ENCODE peak calls at places on chromosome 21, in eight cellular contexts. One of them, this sample, is unnamed.

GRCh38 chr21:22575165-22575584 is 1577.0 kb downstream of the NCAM2 start:
- DNase-seq in psoas muscle: no peak
- DNase-seq in neural progenitor cell: peak
- DNase-seq in GM06990: no peak
- DNase-seq in Caco-2: no peak
- DNase-seq in GM13976: no peak
- DNase-seq in epithelial cell of esophagus: no peak
- DNase-seq in AG04450: no peak
- DNase-seq in this sample: no peak

GRCh38 chr21:8993943-8994639 is 1527.3 kb upstream of the TPTE start:
- DNase-seq in Caco-2: no peak
- DNase-seq in GM06990: no peak
- DNase-seq in AG04450: no peak
- DNase-seq in psoas muscle: no peak
- DNase-seq in GM13976: no peak
- DNase-seq in epithelial cell of esophagus: no peak
- DNase-seq in neural progenitor cell: no peak
- DNase-seq in this sample: no peak

GRCh38 chr21:36908260-36908908 is 58.1 kb downstream of the HLCS start:
- DNase-seq in AG04450: no peak
- DNase-seq in neural progenitor cell: no peak
- DNase-seq in psoas muscle: no peak
- DNase-seq in epithelial cell of esophagus: no peak
- DNase-seq in Caco-2: no peak
- DNase-seq in GM06990: no peak
- DNase-seq in GM13976: no peak
- DNase-seq in this sample: no peak

GRCh38 chr21:26806734-26807372 is 38.4 kb downstream of the ADAMTS1 start:
- DNase-seq in GM06990: no peak
- DNase-seq in AG04450: no peak
- DNase-seq in neural progenitor cell: no peak
- DNase-seq in GM13976: no peak
- DNase-seq in epithelial cell of esophagus: peak
- DNase-seq in psoas muscle: no peak
- DNase-seq in Caco-2: no peak
- DNase-seq in this sample: no peak

GRCh38 chr21:16425297-16425696 is 695.5 kb downstream of the USP25 start:
- DNase-seq in psoas muscle: no peak
- DNase-seq in GM06990: no peak
- DNase-seq in epithelial cell of esophagus: no peak
- DNase-seq in GM13976: no peak
- DNase-seq in neural progenitor cell: no peak
- DNase-seq in Caco-2: no peak
- DNase-seq in AG04450: no peak
- DNase-seq in this sample: no peak

GRCh38 chr21:37072988-37073416 is at the start of the genes PIGP and TTC3:
- DNase-seq in psoas muscle: peak
- DNase-seq in GM13976: peak
- DNase-seq in AG04450: peak
- DNase-seq in Caco-2: peak
- DNase-seq in neural progenitor cell: peak
- DNase-seq in GM06990: peak
- DNase-seq in epithelial cell of esophagus: peak
- DNase-seq in this sample: peak

GRCh38 chr21:42548687-42549406 is 35.2 kb downstream of the SLC37A1 start:
- DNase-seq in GM13976: no peak
- DNase-seq in Caco-2: no peak
- DNase-seq in epithelial cell of esophagus: no peak
- DNase-seq in AG04450: no peak
- DNase-seq in GM06990: no peak
- DNase-seq in neural progenitor cell: no peak
- DNase-seq in psoas muscle: no peak
- DNase-seq in this sample: peak

GRCh38 chr21:32193066-32193465 is 85.8 kb downstream of the MIS18A start:
- DNase-seq in GM06990: no peak
- DNase-seq in epithelial cell of esophagus: no peak
- DNase-seq in psoas muscle: no peak
- DNase-seq in GM13976: no peak
- DNase-seq in AG04450: no peak
- DNase-seq in neural progenitor cell: no peak
- DNase-seq in Caco-2: no peak
- DNase-seq in this sample: no peak

GRCh38 chr21:27424601-27425000 is 457.7 kb upstream of the ADAMTS5 start:
- DNase-seq in Caco-2: peak
- DNase-seq in epithelial cell of esophagus: peak
- DNase-seq in AG04450: no peak
- DNase-seq in neural progenitor cell: no peak
- DNase-seq in GM06990: no peak
- DNase-seq in GM13976: no peak
- DNase-seq in psoas muscle: no peak
- DNase-seq in this sample: no peak

GRCh38 chr21:14917762-14918161 is 147.0 kb downstream of the NRIP1 start:
- DNase-seq in AG04450: no peak
- DNase-seq in epithelial cell of esophagus: no peak
- DNase-seq in Caco-2: no peak
- DNase-seq in psoas muscle: no peak
- DNase-seq in GM13976: no peak
- DNase-seq in neural progenitor cell: no peak
- DNase-seq in GM06990: no peak
- DNase-seq in this sample: no peak

GRCh38 chr21:26449161-26449560 is 123.9 kb downstream of the CYYR1 start:
- DNase-seq in AG04450: peak
- DNase-seq in psoas muscle: no peak
- DNase-seq in GM13976: no peak
- DNase-seq in GM06990: no peak
- DNase-seq in epithelial cell of esophagus: peak
- DNase-seq in neural progenitor cell: no peak
- DNase-seq in Caco-2: no peak
- DNase-seq in this sample: no peak

GRCh38 chr21:25461730-25462129 is 145.6 kb downstream of the MRPL39 start:
- DNase-seq in Caco-2: no peak
- DNase-seq in epithelial cell of esophagus: no peak
- DNase-seq in neural progenitor cell: no peak
- DNase-seq in psoas muscle: no peak
- DNase-seq in AG04450: no peak
- DNase-seq in GM06990: no peak
- DNase-seq in GM13976: no peak
- DNase-seq in this sample: no peak

GRCh38 chr21:14833952-14834351 is 230.8 kb downstream of the NRIP1 start:
- DNase-seq in psoas muscle: no peak
- DNase-seq in GM06990: no peak
- DNase-seq in Caco-2: no peak
- DNase-seq in epithelial cell of esophagus: no peak
- DNase-seq in GM13976: no peak
- DNase-seq in AG04450: no peak
- DNase-seq in neural progenitor cell: no peak
- DNase-seq in this sample: no peak

GRCh38 chr21:37939251-37939650 is 23.0 kb upstream of the KCNJ6 start:
- DNase-seq in epithelial cell of esophagus: no peak
- DNase-seq in psoas muscle: no peak
- DNase-seq in AG04450: no peak
- DNase-seq in Caco-2: no peak
- DNase-seq in neural progenitor cell: no peak
- DNase-seq in GM13976: no peak
- DNase-seq in GM06990: no peak
- DNase-seq in this sample: no peak

GRCh38 chr21:29017639-29018237 is 1.4 kb downstream of the RWDD2B start:
- DNase-seq in neural progenitor cell: no peak
- DNase-seq in Caco-2: no peak
- DNase-seq in psoas muscle: no peak
- DNase-seq in AG04450: no peak
- DNase-seq in GM13976: peak
- DNase-seq in epithelial cell of esophagus: no peak
- DNase-seq in GM06990: no peak
- DNase-seq in this sample: no peak

GRCh38 chr21:20971296-20971921 is 26.8 kb upstream of the NCAM2 start:
- DNase-seq in neural progenitor cell: peak
- DNase-seq in Caco-2: peak
- DNase-seq in GM06990: no peak
- DNase-seq in psoas muscle: peak
- DNase-seq in AG04450: peak
- DNase-seq in GM13976: peak
- DNase-seq in epithelial cell of esophagus: peak
- DNase-seq in this sample: no peak

GRCh38 chr21:29416268-29416667 is 117.5 kb downstream of the BACH1 start:
- DNase-seq in GM13976: no peak
- DNase-seq in neural progenitor cell: no peak
- DNase-seq in epithelial cell of esophagus: peak
- DNase-seq in Caco-2: no peak
- DNase-seq in psoas muscle: no peak
- DNase-seq in GM06990: no peak
- DNase-seq in AG04450: no peak
- DNase-seq in this sample: no peak

GRCh38 chr21:26148834-26149354 is 21.7 kb downstream of the APP start:
- DNase-seq in GM13976: no peak
- DNase-seq in neural progenitor cell: peak
- DNase-seq in AG04450: no peak
- DNase-seq in epithelial cell of esophagus: peak
- DNase-seq in Caco-2: no peak
- DNase-seq in psoas muscle: no peak
- DNase-seq in GM06990: no peak
- DNase-seq in this sample: no peak

GRCh38 chr21:30233636-30234035 is 17.7 kb upstream of the CLDN8 start:
- DNase-seq in neural progenitor cell: no peak
- DNase-seq in Caco-2: no peak
- DNase-seq in epithelial cell of esophagus: no peak
- DNase-seq in psoas muscle: no peak
- DNase-seq in AG04450: no peak
- DNase-seq in GM06990: no peak
- DNase-seq in GM13976: no peak
- DNase-seq in this sample: no peak

GRCh38 chr21:46356494-46357334 is 32.8 kb downstream of the PCNT start:
- DNase-seq in GM13976: peak
- DNase-seq in AG04450: no peak
- DNase-seq in neural progenitor cell: no peak
- DNase-seq in epithelial cell of esophagus: no peak
- DNase-seq in psoas muscle: peak
- DNase-seq in GM06990: no peak
- DNase-seq in Caco-2: no peak
- DNase-seq in this sample: no peak

GRCh38 chr21:46322351-46323226 is 1.1 kb downstream of the C21orf58 start:
- DNase-seq in Caco-2: peak
- DNase-seq in neural progenitor cell: peak
- DNase-seq in GM06990: no peak
- DNase-seq in GM13976: no peak
- DNase-seq in psoas muscle: no peak
- DNase-seq in AG04450: no peak
- DNase-seq in epithelial cell of esophagus: peak
- DNase-seq in this sample: peak

GRCh38 chr21:36063375-36064084 is 3.2 kb upstream of the SETD4 start:
- DNase-seq in psoas muscle: no peak
- DNase-seq in GM06990: no peak
- DNase-seq in epithelial cell of esophagus: no peak
- DNase-seq in neural progenitor cell: no peak
- DNase-seq in GM13976: no peak
- DNase-seq in Caco-2: no peak
- DNase-seq in AG04450: no peak
- DNase-seq in this sample: no peak

GRCh38 chr21:45192332-45192731 is 95.4 kb downstream of the POFUT2 start:
- DNase-seq in AG04450: no peak
- DNase-seq in neural progenitor cell: peak
- DNase-seq in psoas muscle: no peak
- DNase-seq in Caco-2: no peak
- DNase-seq in GM13976: no peak
- DNase-seq in epithelial cell of esophagus: no peak
- DNase-seq in GM06990: no peak
- DNase-seq in this sample: no peak
- TF ChIP-seq CTCF in AG04450: no peak
- TF ChIP-seq CTCF in neural progenitor cell: peak
- TF ChIP-seq CTCF in psoas muscle: no peak
- TF ChIP-seq CTCF in Caco-2: no peak
- TF ChIP-seq CTCF in GM13976: no peak
- TF ChIP-seq CTCF in epithelial cell of esophagus: peak
- TF ChIP-seq CTCF in GM06990: peak
- TF ChIP-seq CTCF in this sample: no peak

GRCh38 chr21:34846214-34846575 is 177.4 kb downstream of the CLIC6 start:
- DNase-seq in GM06990: no peak
- DNase-seq in Caco-2: no peak
- DNase-seq in neural progenitor cell: no peak
- DNase-seq in psoas muscle: no peak
- DNase-seq in AG04450: no peak
- DNase-seq in GM13976: no peak
- DNase-seq in epithelial cell of esophagus: peak
- DNase-seq in this sample: no peak
- TF ChIP-seq CTCF in GM06990: no peak
- TF ChIP-seq CTCF in Caco-2: no peak
- TF ChIP-seq CTCF in neural progenitor cell: no peak
- TF ChIP-seq CTCF in psoas muscle: no peak
- TF ChIP-seq CTCF in AG04450: no peak
- TF ChIP-seq CTCF in GM13976: no peak
- TF ChIP-seq CTCF in epithelial cell of esophagus: no peak
- TF ChIP-seq CTCF in this sample: no peak

DNA sequence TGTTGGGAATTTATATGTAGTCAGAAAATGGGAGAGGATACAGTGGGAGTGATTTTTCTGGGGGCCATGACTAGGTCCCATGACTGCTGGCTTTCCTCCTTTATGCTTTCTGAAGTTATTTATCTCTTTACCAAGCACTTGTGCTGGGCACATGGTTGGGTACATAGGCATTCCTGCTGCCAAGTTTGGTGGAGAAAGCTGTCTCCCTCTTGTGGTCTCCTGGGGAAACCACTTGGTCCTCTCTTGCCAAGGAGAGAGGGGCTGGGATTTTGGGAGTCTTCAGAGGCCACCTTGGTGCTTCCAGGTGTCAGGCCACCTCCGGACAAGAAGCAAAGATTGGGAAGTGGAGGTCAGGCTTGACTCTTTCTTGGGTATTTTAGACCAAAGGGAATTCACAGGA is 120.2 kb upstream of the KCNE2 start:
- DNase-seq in GM13976: no peak
- DNase-seq in epithelial cell of esophagus: peak
- DNase-seq in GM06990: no peak
- DNase-seq in AG04450: no peak
- DNase-seq in Caco-2: peak
- DNase-seq in psoas muscle: no peak
- DNase-seq in neural progenitor cell: peak
- DNase-seq in this sample: peak
- TF ChIP-seq CTCF in GM13976: peak
- TF ChIP-seq CTCF in epithelial cell of esophagus: peak
- TF ChIP-seq CTCF in GM06990: peak
- TF ChIP-seq CTCF in AG04450: peak
- TF ChIP-seq CTCF in Caco-2: peak
- TF ChIP-seq CTCF in psoas muscle: no peak
- TF ChIP-seq CTCF in neural progenitor cell: peak
- TF ChIP-seq CTCF in this sample: peak

DNA sequence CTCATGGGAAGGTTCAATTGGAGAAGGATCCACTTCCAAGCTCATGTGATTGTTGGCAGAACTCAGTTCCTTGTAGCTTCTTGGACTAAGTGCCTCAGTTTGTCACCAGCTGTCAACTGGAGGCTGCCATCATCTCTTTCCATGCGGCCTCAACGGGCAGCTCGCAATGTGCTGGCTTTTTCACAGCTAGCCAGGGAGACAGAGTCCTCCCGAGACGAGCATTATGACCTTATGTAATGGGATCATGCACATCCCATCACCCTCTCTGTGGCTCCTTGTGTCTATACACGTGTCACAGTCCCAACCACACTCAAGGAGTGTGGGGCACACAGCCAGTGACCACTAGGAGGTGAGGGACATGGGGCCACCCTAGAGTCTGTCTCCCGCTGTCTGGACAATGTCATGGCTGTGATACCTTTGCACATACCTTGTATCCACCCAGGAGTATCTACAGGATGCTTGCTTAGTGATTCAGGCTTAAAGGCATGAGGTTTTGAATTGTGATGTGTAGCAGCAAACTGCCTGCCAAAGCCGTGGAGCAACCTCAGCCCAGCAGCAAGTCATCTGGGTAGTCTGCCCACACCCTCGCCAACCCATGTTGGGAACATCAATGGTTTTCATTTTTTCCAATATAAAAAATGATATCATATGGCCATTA is 3.9 kb upstream of the KRTAP10-6 start:
- DNase-seq in Caco-2: no peak
- DNase-seq in GM13976: no peak
- DNase-seq in psoas muscle: no peak
- DNase-seq in epithelial cell of esophagus: peak
- DNase-seq in AG04450: no peak
- DNase-seq in GM06990: no peak
- DNase-seq in neural progenitor cell: no peak
- DNase-seq in this sample: no peak
- TF ChIP-seq CTCF in Caco-2: no peak
- TF ChIP-seq CTCF in GM13976: no peak
- TF ChIP-seq CTCF in psoas muscle: no peak
- TF ChIP-seq CTCF in epithelial cell of esophagus: no peak
- TF ChIP-seq CTCF in AG04450: no peak
- TF ChIP-seq CTCF in GM06990: no peak
- TF ChIP-seq CTCF in neural progenitor cell: no peak
- TF ChIP-seq CTCF in this sample: no peak